ENCODE peak calls at places on chromosomes 11 and 22, in four cellular contexts. Q is A549, P is tibial nerve, V is testis. N is an unnamed sample.

GRCh38 chr22:45207981-45208664 is 32.6 kb downstream of the KIAA0930 start:
- DNase-seq in Q (no peak), P (no peak), V (no peak), N (peak; percentile 18)

GRCh38 chr22:46057206-46057605 is 80.2 kb upstream of the WNT7B start:
- DNase-seq in Q (no peak), P (peak; percentile 17), V (peak; percentile 43), N (no peak)

GRCh38 chr11:38791346-38791961 is 2193.4 kb upstream of the RAG2 start:
- DNase-seq in Q (peak; percentile 62), P (no peak), V (peak; percentile 73), N (peak; percentile 84)

GRCh38 chr22:19498866-19499190 is 19.1 kb downstream of the CDC45 start:
- DNase-seq in Q (no peak), P (no peak), V (no peak), N (no peak)

GRCh38 chr11:18834754-18835466 is 43.3 kb upstream of the PTPN5 start:
- DNase-seq in Q (no peak), P (no peak), V (no peak), N (no peak)

GRCh38 chr11:46497498-46497897 is 96.3 kb downstream of the AMBRA1 start:
- DNase-seq in Q (no peak), P (no peak), V (no peak), N (no peak)

GRCh38 chr11:108511851-108512474 is 13.8 kb upstream of the POGLUT3 start:
- DNase-seq in Q (peak; percentile 23), P (no peak), V (no peak), N (no peak)

GRCh38 chr22:46049726-46050450 is 72.9 kb upstream of the WNT7B start:
- DNase-seq in Q (no peak), P (peak; percentile 11), V (peak; percentile 9), N (no peak)

GRCh38 chr11:117096140-117096972 is 1.9 kb downstream of the SIK3 start:
- DNase-seq in Q (peak; percentile 56), P (no peak), V (peak; percentile 59), N (peak; percentile 83)
- TF ChIP-seq POLR2A in Q (no peak), P (no peak), V (no peak), N (peak; percentile 4)

GRCh38 chr22:40594346-40594745 is 42.2 kb downstream of the MRTFA start:
- DNase-seq in Q (no peak), P (no peak), V (no peak), N (no peak)

GRCh38 chr22:40595497-40596234 is 40.9 kb downstream of the MRTFA start:
- DNase-seq in Q (no peak), P (no peak), V (no peak), N (no peak)

GRCh38 chr22:40594924-40595323 is 41.6 kb downstream of the MRTFA start:
- DNase-seq in Q (no peak), P (no peak), V (no peak), N (no peak)

GRCh38 chr22:40592352-40593113 is 44.0 kb downstream of the MRTFA start:
- DNase-seq in Q (no peak), P (no peak), V (no peak), N (no peak)

GRCh38 chr22:40593460-40594273 is 42.9 kb downstream of the MRTFA start:
- DNase-seq in Q (no peak), P (no peak), V (peak; percentile 71), N (no peak)
- TF ChIP-seq POLR2A in Q (no peak), P (no peak), V (no peak), N (no peak)

GRCh38 chr22:21628386-21629261 is 1.2 kb downstream of the YDJC start:
- DNase-seq in Q (no peak), P (no peak), V (no peak), N (no peak)

GRCh38 chr22:21626735-21627469 is 2.9 kb downstream of the YDJC start:
- DNase-seq in Q (no peak), P (no peak), V (no peak), N (no peak)

GRCh38 chr22:21631025-21631424 is 1.2 kb upstream of the YDJC start:
- DNase-seq in Q (no peak), P (no peak), V (no peak), N (no peak)

GRCh38 chr22:21632237-21632895 is at the start of gene CCDC116:
- DNase-seq in Q (peak; percentile 31), P (no peak), V (peak; percentile 84), N (peak; percentile 44)

DNA sequence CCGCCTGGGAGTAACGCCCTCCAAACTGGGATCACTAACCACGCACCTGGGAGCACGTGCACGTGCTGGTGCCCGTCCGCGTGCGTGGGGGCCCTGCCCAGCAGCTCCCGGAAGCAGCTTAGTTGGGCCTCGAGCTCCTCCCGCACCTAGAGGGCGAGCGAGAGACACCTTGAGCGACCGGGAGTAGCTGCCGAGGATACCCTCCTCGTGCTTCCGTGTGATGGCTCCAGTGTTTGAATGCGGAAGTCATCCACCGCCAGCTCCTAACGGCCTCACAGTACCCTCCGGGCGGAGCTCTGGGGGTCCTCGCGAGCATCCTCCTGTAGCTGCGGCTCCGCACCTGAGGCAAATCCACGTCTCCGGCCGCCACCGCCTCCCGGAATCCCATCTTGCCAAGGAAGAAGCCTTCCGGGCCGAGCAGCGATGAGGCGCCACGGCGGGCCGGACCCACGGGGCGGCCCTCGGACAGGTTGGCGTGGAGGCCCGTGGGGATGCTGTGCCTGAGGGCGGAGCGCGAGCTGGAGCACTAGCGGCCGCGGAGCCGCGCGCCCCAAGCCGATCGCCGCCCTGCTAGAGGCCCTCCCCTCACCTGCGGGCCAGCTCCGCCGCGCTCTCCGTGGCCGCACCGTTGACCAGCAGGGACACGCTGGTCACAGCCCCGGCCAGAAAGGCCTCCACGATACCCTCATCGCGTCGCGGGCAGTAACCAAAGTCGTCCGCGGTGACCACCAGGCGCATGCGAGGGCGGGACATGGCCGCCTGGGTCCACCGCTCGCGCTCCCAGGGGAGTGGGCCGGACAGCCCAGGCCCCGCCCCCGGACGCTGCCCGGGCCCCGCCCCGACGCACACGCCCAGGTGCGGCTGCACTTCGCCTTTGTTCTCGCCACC is at the start of gene YDJC:
- DNase-seq in Q (peak; percentile 92), P (peak; percentile 85), V (peak; percentile 96), N (peak; percentile 94)
- TF ChIP-seq POLR2A in Q (peak; percentile 79), P (no peak), V (no peak), N (peak; percentile 77)

GRCh38 chr11:96155627-96156378 is 187.2 kb downstream of the MAML2 start:
- DNase-seq in Q (peak; percentile 76), P (peak; percentile 57), V (peak; percentile 69), N (peak; percentile 22)
- TF ChIP-seq POLR2A in Q (no peak), P (no peak), V (no peak), N (no peak)

GRCh38 chr11:831951-832528 is 712 bp upstream of the CD151 start:
- DNase-seq in Q (no peak), P (no peak), V (no peak), N (no peak)

GRCh38 chr11:833849-834311 is 1.1 kb downstream of the CD151 start:
- DNase-seq in Q (peak; percentile 75), P (no peak), V (no peak), N (no peak)

GRCh38 chr11:832529-833113 is at the start of gene CD151:
- DNase-seq in Q (peak; percentile 68), P (no peak), V (peak; percentile 76), N (peak; percentile 85)

GRCh38 chr11:834371-835316 is 1.9 kb downstream of the CD151 start:
- DNase-seq in Q (peak; percentile 95), P (no peak), V (peak; percentile 73), N (no peak)

DNA sequence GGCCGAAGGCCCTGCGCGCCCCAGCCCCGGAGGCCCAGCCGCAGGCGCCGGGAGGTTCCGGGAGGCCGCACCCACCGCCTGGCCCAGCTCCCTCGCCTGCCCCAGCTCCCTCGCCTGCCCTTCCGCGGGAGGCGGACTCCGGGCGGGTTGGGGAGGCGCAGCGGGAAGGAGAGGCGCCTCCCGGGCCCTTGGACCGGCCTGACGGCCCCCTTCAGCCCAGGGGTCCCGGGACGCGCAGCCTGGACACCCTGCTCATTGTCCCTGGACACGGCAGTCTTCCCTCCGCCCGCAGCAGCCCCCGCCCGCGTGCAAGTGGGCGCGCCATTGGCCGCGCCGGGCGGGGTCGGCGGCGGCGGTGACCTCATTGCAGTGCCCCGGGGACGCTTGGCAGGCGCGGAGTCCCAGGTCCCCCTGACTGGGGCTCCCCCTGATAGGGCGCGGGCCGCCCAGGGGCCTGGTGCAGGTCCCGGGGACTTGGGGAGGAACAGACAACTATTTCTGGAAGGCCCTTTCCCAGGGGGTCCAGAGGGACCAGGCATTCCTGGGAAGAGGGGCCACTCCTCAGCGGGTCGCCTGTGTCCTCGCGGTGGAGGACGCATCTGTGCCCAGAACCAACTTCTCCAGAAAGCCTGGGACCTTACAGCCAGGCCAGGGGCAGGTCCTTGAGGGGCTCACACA is 501 bp downstream of the CD151 start:
- DNase-seq in Q (peak; percentile 55), P (no peak), V (no peak), N (peak; percentile 80)
- TF ChIP-seq POLR2A in Q (peak; percentile 5), P (no peak), V (no peak), N (no peak)